ENCODE peak calls at places on chromosomes 12 and 14, in nine cellular contexts. C, K, B, N, A, Z, I, D and S are unnamed samples.

GRCh38 chr12:128643106-128643651 is 180.6 kb downstream of the SLC15A4 start:
- DNase-seq in C (no peak), K (no peak), B (no peak), N (no peak), A (no peak), Z (no peak), I (no peak), D (no peak), S (no peak)

GRCh38 chr14:56635041-56635440 is 55.4 kb downstream of the TMEM260 start:
- DNase-seq in C (no peak), K (no peak), B (no peak), N (no peak), A (no peak), Z (no peak), I (no peak), D (no peak), S (no peak)

GRCh38 chr12:25151476-25151875 is 43.5 kb downstream of the DNAI7 start:
- DNase-seq in C (no peak), K (no peak), B (peak; percentile 32), N (no peak), A (no peak), Z (no peak), I (peak; percentile 91), D (no peak), S (peak; percentile 69)

GRCh38 chr12:4809013-4809448 is 88.8 kb downstream of the GALNT8 start:
- DNase-seq in C (no peak), K (peak; percentile 23), B (no peak), N (peak; percentile 13), A (peak; percentile 31), Z (no peak), I (no peak), D (no peak), S (peak; percentile 68)

GRCh38 chr12:57875753-57876547 is 29.4 kb upstream of the CTDSP2 start:
- DNase-seq in C (no peak), K (no peak), B (no peak), N (no peak), A (no peak), Z (no peak), I (no peak), D (no peak), S (no peak)

GRCh38 chr12:109822951-109823411 is 10.2 kb downstream of the TRPV4 start:
- DNase-seq in C (no peak), K (peak; percentile 8), B (no peak), N (no peak), A (no peak), Z (no peak), I (no peak), D (no peak), S (no peak)

GRCh38 chr14:102200690-102201368 is 61.1 kb downstream of the WDR20 start:
- DNase-seq in C (no peak), K (no peak), B (no peak), N (no peak), A (no peak), Z (peak; percentile 7), I (no peak), D (no peak), S (peak; percentile 55)

GRCh38 chr14:88993946-88994345 is 169.5 kb downstream of the TTC8 start:
- DNase-seq in C (no peak), K (no peak), B (no peak), N (no peak), A (no peak), Z (no peak), I (peak; percentile 88), D (no peak), S (no peak)

GRCh38 chr14:97978336-97978735 is 1181.2 kb downstream of the VRK1 start:
- DNase-seq in C (no peak), K (peak; percentile 31), B (peak; percentile 76), N (peak; percentile 79), A (peak; percentile 7), Z (no peak), I (peak; percentile 62), D (no peak), S (peak; percentile 89)

GRCh38 chr12:13038491-13039161 is 5.6 kb upstream of the FAM234B start:
- DNase-seq in C (no peak), K (no peak), B (no peak), N (no peak), A (no peak), Z (no peak), I (no peak), D (no peak), S (no peak)

GRCh38 chr12:66169221-66170170 is at the start of gene TMBIM4:
- DNase-seq in C (no peak), K (peak; percentile 93), B (peak; percentile 88), N (peak; percentile 85), A (peak; percentile 86), Z (peak; percentile 91), I (peak; percentile 83), D (peak; percentile 70), S (peak; percentile 94)

GRCh38 chr12:97306121-97306520 is 156.5 kb upstream of the RMST start:
- DNase-seq in C (no peak), K (no peak), B (no peak), N (no peak), A (peak; percentile 21), Z (peak; percentile 85), I (no peak), D (no peak), S (no peak)

GRCh38 chr12:108455706-108456105 is 59.4 kb upstream of the FICD start:
- DNase-seq in C (no peak), K (no peak), B (no peak), N (no peak), A (no peak), Z (no peak), I (no peak), D (no peak), S (no peak)

GRCh38 chr12:66131067-66131688 is 628 bp upstream of the LLPH start:
- DNase-seq in C (no peak), K (no peak), B (no peak), N (no peak), A (no peak), Z (no peak), I (no peak), D (no peak), S (no peak)

GRCh38 chr12:67647547-67648305 is 819 bp upstream of the DYRK2 start:
- DNase-seq in C (no peak), K (peak; percentile 55), B (peak; percentile 83), N (peak; percentile 23), A (peak; percentile 48), Z (peak; percentile 53), I (peak; percentile 68), D (peak; percentile 14), S (peak; percentile 93)

GRCh38 chr12:121223283-121223946 is 13.5 kb downstream of the P2RX4 start:
- DNase-seq in C (no peak), K (no peak), B (no peak), N (peak; percentile 46), A (no peak), Z (peak; percentile 42), I (no peak), D (no peak), S (no peak)

GRCh38 chr12:113237748-113238147 is 16.5 kb downstream of the TPCN1 start:
- DNase-seq in C (no peak), K (no peak), B (no peak), N (no peak), A (no peak), Z (no peak), I (no peak), D (no peak), S (peak; percentile 19)

GRCh38 chr12:104736307-104736706 is 221.8 kb downstream of the SLC41A2 start:
- DNase-seq in C (no peak), K (no peak), B (no peak), N (no peak), A (no peak), Z (no peak), I (no peak), D (no peak), S (no peak)